ENCODE peak calls at places on chromosomes 6 and 20, in ten cellular contexts. N is mesendoderm; W is OCI-LY7; K is stomach; H is SJSA1; Y is BE2C; T is psoas muscle; C is cardiac muscle cell; D is neuronal stem cell; S is CD8-positive, alpha-beta T cell. V is an unnamed sample.

GRCh38 chr6:152720964-152721363 is 23.3 kb downstream of the MYCT1 start:
- DNase-seq in S (no peak), Y (no peak), N (no peak), C (no peak), D (no peak), K (no peak), W (peak; percentile 55), T (no peak), H (no peak), V (no peak)

GRCh38 chr20:63091901-63092659 is 85.3 kb upstream of the BHLHE23 start:
- DNase-seq in N (no peak), T (no peak), H (peak; percentile 39), Y (peak; percentile 3), S (no peak), C (no peak), W (no peak), D (no peak), K (no peak), V (no peak)

GRCh38 chr20:11394145-11394833 is 523.4 kb upstream of the BTBD3 start:
- DNase-seq in S (no peak), W (no peak), Y (no peak), H (no peak), C (no peak), T (no peak), N (no peak), D (no peak), K (no peak), V (no peak)

GRCh38 chr6:30378290-30378937 is 33.5 kb downstream of the RPP21 start:
- DNase-seq in S (no peak), K (no peak), H (no peak), D (peak; percentile 41), N (peak; percentile 50), Y (no peak), C (peak; percentile 84), W (peak; percentile 8), T (no peak), V (no peak)

GRCh38 chr6:16136536-16137450 is 7.9 kb downstream of the MYLIP start:
- DNase-seq in D (no peak), Y (no peak), S (peak; percentile 42), W (no peak), H (peak; percentile 66), N (no peak), C (no peak), K (peak; percentile 40), T (peak; percentile 38), V (no peak)

GRCh38 chr20:21623074-21623780 is 82.2 kb upstream of the PAX1 start:
- DNase-seq in D (no peak), C (no peak), K (no peak), N (no peak), W (peak; percentile 23), H (no peak), S (no peak), Y (no peak), T (no peak), V (no peak)

GRCh38 chr6:89895273-89895874 is 1.1 kb downstream of the GJA10 start:
- DNase-seq in K (no peak), N (peak; percentile 82), D (peak; percentile 63), Y (peak; percentile 54), W (no peak), T (no peak), S (no peak), C (peak; percentile 89), H (peak; percentile 53), V (no peak)

GRCh38 chr6:13267142-13267621 is 61.2 kb downstream of the TBC1D7 start:
- DNase-seq in K (no peak), C (no peak), Y (no peak), H (no peak), W (no peak), N (no peak), S (no peak), D (no peak), T (no peak), V (no peak)

GRCh38 chr6:35686873-35687557 is 1.7 kb downstream of the FKBP5 start:
- DNase-seq in S (no peak), C (no peak), H (no peak), N (no peak), W (peak; percentile 37), D (no peak), Y (no peak), T (no peak), K (no peak), V (no peak)

GRCh38 chr20:44295995-44296394 is 15.0 kb downstream of the FITM2 start:
- DNase-seq in S (no peak), T (no peak), C (peak; percentile 70), N (no peak), K (no peak), D (no peak), W (no peak), Y (peak; percentile 21), H (no peak), V (no peak)

GRCh38 chr6:117266948-117267347 is 1.6 kb downstream of the VGLL2 start:
- DNase-seq in H (no peak), T (no peak), C (no peak), N (no peak), W (no peak), K (no peak), D (no peak), Y (no peak), S (no peak), V (no peak)

DNA sequence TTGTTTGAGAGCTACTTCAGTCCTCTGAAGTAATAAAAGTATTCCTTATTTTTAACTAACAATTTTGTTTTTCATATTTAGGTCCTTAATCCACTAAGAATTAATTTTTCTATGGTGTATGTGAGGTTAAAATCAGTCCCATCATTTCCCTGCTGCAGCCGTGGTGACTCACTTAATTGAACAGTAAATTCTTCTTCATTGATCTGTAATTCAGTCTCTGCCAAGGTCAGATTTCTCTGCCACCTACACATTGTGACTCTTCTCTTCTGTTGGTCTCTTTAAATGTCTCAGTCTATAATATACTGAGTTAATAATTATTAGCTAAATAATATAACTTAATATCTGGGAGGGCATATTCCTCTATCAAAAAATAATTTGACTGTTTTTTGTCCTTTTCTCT is 262.3 kb downstream of the UTRN start:
- DNase-seq in T (no peak), K (no peak), H (no peak), S (no peak), Y (no peak), W (no peak), N (no peak), D (no peak), C (no peak), V (no peak)
- H3K36me3 ChIP-seq in T (peaks cover 8% of the 10 kb centered on the region), K (peaks cover 9% of the 10 kb centered on the region), H (peaks cover 78% of the 10 kb centered on the region), S (peaks cover 41% of the 10 kb centered on the region), Y (no peaks in the 10 kb centered on the region), W (no peaks in the 10 kb centered on the region), N (no peaks in the 10 kb centered on the region), D (peaks cover 75% of the 10 kb centered on the region), C (peaks cover 24% of the 10 kb centered on the region), V (peaks cover 59% of the 10 kb centered on the region)

GRCh38 chr6:144148891-144149290 is 1.4 kb upstream of the STX11 start:
- DNase-seq in W (no peak), S (no peak), C (no peak), K (no peak), H (no peak), D (no peak), Y (no peak), T (no peak), N (no peak), V (no peak)
- H3K36me3 ChIP-seq in W (no peaks in the 10 kb centered on the region), S (no peaks in the 10 kb centered on the region), C (no peaks in the 10 kb centered on the region), K (no peaks in the 10 kb centered on the region), H (peaks cover 6% of the 10 kb centered on the region), D (no peaks in the 10 kb centered on the region), Y (no peaks in the 10 kb centered on the region), T (no peaks in the 10 kb centered on the region), N (no peaks in the 10 kb centered on the region), V (no peaks in the 10 kb centered on the region)

DNA sequence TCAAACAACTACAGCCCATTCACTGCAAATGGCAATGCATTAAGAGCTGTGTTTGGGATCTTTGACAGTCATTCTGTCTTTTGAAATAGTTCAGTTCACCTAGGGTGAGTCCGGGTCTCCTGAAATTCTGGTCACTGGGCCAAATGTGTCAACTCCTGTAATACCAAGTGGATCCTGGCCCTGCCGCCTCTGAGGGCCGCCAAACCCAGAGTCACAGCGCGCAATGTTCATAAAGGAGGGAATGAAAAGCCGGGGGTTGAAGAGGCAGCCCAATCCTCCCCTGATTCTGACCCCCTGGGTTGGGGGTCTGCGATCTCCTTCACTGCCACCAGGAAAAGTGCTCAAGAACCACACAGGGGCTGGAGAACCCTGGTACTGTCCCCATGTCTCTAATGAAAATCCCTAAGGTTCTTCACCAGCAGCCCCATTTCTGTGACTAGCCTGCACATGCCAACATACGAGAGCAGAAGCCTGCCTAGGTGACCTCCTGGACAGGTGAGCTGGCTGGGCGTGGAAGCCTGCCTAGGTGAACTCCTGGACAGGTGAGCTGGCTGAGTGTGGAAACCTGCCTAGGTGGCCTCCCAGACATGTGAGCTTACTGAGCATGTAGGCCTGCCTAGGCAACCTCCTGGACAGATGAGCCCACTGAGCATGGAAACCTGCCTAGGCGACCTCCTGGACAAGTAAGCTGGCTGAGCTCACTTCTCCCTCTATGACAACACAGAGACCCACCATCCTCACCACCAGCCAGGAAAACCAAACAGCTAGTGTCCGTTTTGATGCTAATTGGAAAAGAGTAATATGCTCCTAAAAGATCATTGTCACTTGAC is 16.1 kb upstream of the APMAP start:
- DNase-seq in T (no peak), H (peak; percentile 28), K (no peak), W (no peak), N (no peak), C (no peak), D (no peak), S (no peak), Y (no peak), V (no peak)
- H3K36me3 ChIP-seq in T (peaks cover 2% of the 10 kb centered on the region), H (no peaks in the 10 kb centered on the region), K (peaks cover 74% of the 10 kb centered on the region), W (no peaks in the 10 kb centered on the region), N (no peaks in the 10 kb centered on the region), C (no peaks in the 10 kb centered on the region), D (no peaks in the 10 kb centered on the region), S (peaks cover 59% of the 10 kb centered on the region), Y (no peaks in the 10 kb centered on the region), V (peaks cover 58% of the 10 kb centered on the region)

GRCh38 chr6:159762681-159763293 is 942 bp downstream of the ACAT2 start:
- DNase-seq in H (no peak), C (no peak), S (peak; percentile 28), T (no peak), N (peak; percentile 17), K (no peak), W (peak; percentile 21), D (no peak), Y (no peak), V (no peak)

GRCh38 chr6:159769470-159769869 is 7.6 kb downstream of the ACAT2 start:
- DNase-seq in N (no peak), Y (no peak), W (no peak), S (no peak), C (no peak), T (no peak), H (no peak), D (no peak), K (no peak), V (no peak)

GRCh38 chr6:159772196-159772595 is 10.4 kb downstream of the ACAT2 start:
- DNase-seq in C (no peak), K (no peak), H (no peak), Y (no peak), D (no peak), S (no peak), T (no peak), W (no peak), N (no peak), V (no peak)

GRCh38 chr6:159761873-159762680 is at the start of gene ACAT2:
- DNase-seq in D (peak; percentile 92), H (peak; percentile 97), N (peak; percentile 99), S (peak; percentile 91), W (peak; percentile 97), T (peak; percentile 95), K (peak; percentile 97), C (peak; percentile 96), Y (peak; percentile 97), V (peak; percentile 98)

DNA sequence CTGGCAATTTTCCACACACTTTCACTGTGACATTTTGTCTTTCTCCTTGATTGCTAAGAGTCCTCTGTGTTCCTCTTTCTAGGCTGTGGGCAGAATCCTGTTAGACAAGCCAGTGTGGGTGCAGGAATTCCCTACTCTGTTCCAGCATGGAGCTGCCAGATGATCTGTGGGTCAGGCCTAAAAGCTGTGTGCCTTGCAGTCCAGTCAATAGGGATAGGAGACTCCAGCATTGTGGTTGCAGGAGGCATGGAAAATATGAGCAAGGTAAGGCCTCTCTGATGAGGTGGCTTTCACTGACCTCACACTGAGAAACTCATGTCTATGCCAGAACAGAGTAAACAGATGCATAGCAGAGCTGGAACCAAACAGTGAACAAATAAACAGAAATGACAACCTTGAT is 5.1 kb downstream of the ACAT2 start:
- DNase-seq in H (peak; percentile 66), S (no peak), Y (no peak), N (no peak), K (no peak), C (no peak), D (no peak), T (no peak), W (no peak), V (no peak)
- H3K36me3 ChIP-seq in H (peaks cover 86% of the 10 kb centered on the region), S (peaks cover 7% of the 10 kb centered on the region), Y (peaks cover 75% of the 10 kb centered on the region), N (peaks cover 24% of the 10 kb centered on the region), K (peaks cover 12% of the 10 kb centered on the region), C (peaks cover 56% of the 10 kb centered on the region), D (peaks cover 92% of the 10 kb centered on the region), T (peaks cover 8% of the 10 kb centered on the region), W (peaks cover 79% of the 10 kb centered on the region), V (no peaks in the 10 kb centered on the region)